ENCODE peak calls at places on chromosomes 16 and 17, in five cellular contexts. One of them, this sample, is unnamed.

GRCh38 chr16:22688930-22689329 is 125.0 kb upstream of the HS3ST2 start:
- DNase-seq in astrocyte: no peak
- DNase-seq in GM23248: no peak
- DNase-seq in MM.1S: no peak
- DNase-seq in adipocyte: no peak
- DNase-seq in this sample: no peak

GRCh38 chr17:74361613-74362391 is at the start of gene BTBD17:
- DNase-seq in MM.1S: no peak
- DNase-seq in GM23248: peak
- DNase-seq in adipocyte: peak
- DNase-seq in astrocyte: no peak
- DNase-seq in this sample: peak

GRCh38 chr17:61469949-61470348 is 17.7 kb downstream of the TBX4 start:
- DNase-seq in adipocyte: no peak
- DNase-seq in MM.1S: no peak
- DNase-seq in GM23248: no peak
- DNase-seq in astrocyte: no peak
- DNase-seq in this sample: no peak

GRCh38 chr17:82831041-82831817 is 8.6 kb downstream of the ZNF750 start:
- DNase-seq in astrocyte: no peak
- DNase-seq in adipocyte: no peak
- DNase-seq in GM23248: no peak
- DNase-seq in MM.1S: no peak
- DNase-seq in this sample: no peak

GRCh38 chr17:72943826-72944689 is 148.4 kb downstream of the SLC39A11 start:
- DNase-seq in MM.1S: no peak
- DNase-seq in astrocyte: no peak
- DNase-seq in adipocyte: no peak
- DNase-seq in GM23248: no peak
- DNase-seq in this sample: no peak

GRCh38 chr17:70906808-70907207 is 737.5 kb downstream of the KCNJ2 start:
- DNase-seq in adipocyte: no peak
- DNase-seq in astrocyte: peak
- DNase-seq in MM.1S: peak
- DNase-seq in GM23248: peak
- DNase-seq in this sample: no peak

GRCh38 chr17:6753006-6753445 is 2.8 kb upstream of the XAF1 start:
- DNase-seq in MM.1S: no peak
- DNase-seq in GM23248: peak
- DNase-seq in astrocyte: peak
- DNase-seq in adipocyte: peak
- DNase-seq in this sample: peak

GRCh38 chr17:44322236-44322895 is 2.3 kb downstream of the SLC25A39 start:
- DNase-seq in astrocyte: no peak
- DNase-seq in GM23248: no peak
- DNase-seq in MM.1S: no peak
- DNase-seq in adipocyte: no peak
- DNase-seq in this sample: no peak

GRCh38 chr16:10997485-10997884 is 53.1 kb downstream of the CLEC16A start:
- DNase-seq in GM23248: no peak
- DNase-seq in astrocyte: no peak
- DNase-seq in MM.1S: no peak
- DNase-seq in adipocyte: no peak
- DNase-seq in this sample: no peak

GRCh38 chr16:5560084-5560483 is 462.5 kb upstream of the EEF2KMT start:
- DNase-seq in adipocyte: no peak
- DNase-seq in astrocyte: no peak
- DNase-seq in MM.1S: peak
- DNase-seq in GM23248: peak
- DNase-seq in this sample: peak

GRCh38 chr16:89691986-89692569 is 5.6 kb downstream of the CDK10 start:
- DNase-seq in MM.1S: no peak
- DNase-seq in GM23248: no peak
- DNase-seq in astrocyte: no peak
- DNase-seq in adipocyte: no peak
- DNase-seq in this sample: no peak

GRCh38 chr16:54542805-54543504 is 256.4 kb upstream of the IRX3 start:
- DNase-seq in astrocyte: no peak
- DNase-seq in GM23248: no peak
- DNase-seq in adipocyte: no peak
- DNase-seq in MM.1S: no peak
- DNase-seq in this sample: no peak

GRCh38 chr17:17612085-17613022 is 20.8 kb upstream of the PEMT start:
- DNase-seq in astrocyte: no peak
- DNase-seq in MM.1S: no peak
- DNase-seq in adipocyte: no peak
- DNase-seq in GM23248: no peak
- DNase-seq in this sample: no peak

GRCh38 chr16:87297918-87298631 is 19.1 kb downstream of the C16orf95 start:
- DNase-seq in astrocyte: no peak
- DNase-seq in MM.1S: no peak
- DNase-seq in adipocyte: peak
- DNase-seq in GM23248: peak
- DNase-seq in this sample: peak

GRCh38 chr17:20095366-20096080 is 86.4 kb downstream of the SPECC1 start:
- DNase-seq in GM23248: peak
- DNase-seq in astrocyte: peak
- DNase-seq in adipocyte: peak
- DNase-seq in MM.1S: no peak
- DNase-seq in this sample: peak

GRCh38 chr17:4679652-4680051 is 24.3 kb downstream of the PELP1 start:
- DNase-seq in adipocyte: peak
- DNase-seq in MM.1S: no peak
- DNase-seq in astrocyte: peak
- DNase-seq in GM23248: peak
- DNase-seq in this sample: peak

GRCh38 chr16:3797904-3798811 is 80.8 kb upstream of the TRAP1 start:
- DNase-seq in astrocyte: no peak
- DNase-seq in adipocyte: no peak
- DNase-seq in GM23248: no peak
- DNase-seq in MM.1S: no peak
- DNase-seq in this sample: no peak

GRCh38 chr17:4557626-4558310 is 2.6 kb upstream of the MYBBP1A start:
- DNase-seq in MM.1S: no peak
- DNase-seq in astrocyte: no peak
- DNase-seq in adipocyte: no peak
- DNase-seq in GM23248: no peak
- DNase-seq in this sample: no peak

GRCh38 chr16:89883346-89884040 is 10.1 kb downstream of the TCF25 start:
- DNase-seq in adipocyte: no peak
- DNase-seq in astrocyte: no peak
- DNase-seq in GM23248: no peak
- DNase-seq in MM.1S: no peak
- DNase-seq in this sample: no peak

GRCh38 chr16:13390093-13390985 is 488.9 kb downstream of the SHISA9 start:
- DNase-seq in adipocyte: no peak
- DNase-seq in astrocyte: no peak
- DNase-seq in GM23248: no peak
- DNase-seq in MM.1S: no peak
- DNase-seq in this sample: no peak

GRCh38 chr16:65704866-65705265 is 583.0 kb upstream of the CDH11 start:
- DNase-seq in adipocyte: no peak
- DNase-seq in MM.1S: no peak
- DNase-seq in astrocyte: no peak
- DNase-seq in GM23248: peak
- DNase-seq in this sample: no peak

GRCh38 chr16:6195966-6196365 is 1098.4 kb upstream of the EEF2KMT start:
- DNase-seq in astrocyte: no peak
- DNase-seq in MM.1S: no peak
- DNase-seq in adipocyte: no peak
- DNase-seq in GM23248: no peak
- DNase-seq in this sample: no peak

GRCh38 chr16:728131-728889 is 1.4 kb downstream of the HAGHL start:
- DNase-seq in adipocyte: peak
- DNase-seq in astrocyte: peak
- DNase-seq in GM23248: peak
- DNase-seq in MM.1S: peak
- DNase-seq in this sample: peak

GRCh38 chr16:27639588-27640276 is 89.8 kb downstream of the KATNIP start:
- DNase-seq in adipocyte: peak
- DNase-seq in MM.1S: peak
- DNase-seq in astrocyte: peak
- DNase-seq in GM23248: peak
- DNase-seq in this sample: peak

GRCh38 chr16:79613009-79613408 is 12.5 kb upstream of the MAF start:
- DNase-seq in GM23248: peak
- DNase-seq in adipocyte: no peak
- DNase-seq in astrocyte: peak
- DNase-seq in MM.1S: no peak
- DNase-seq in this sample: no peak

GRCh38 chr16:27404163-27404823 is 2.3 kb downstream of the IL21R start:
- DNase-seq in GM23248: no peak
- DNase-seq in astrocyte: no peak
- DNase-seq in MM.1S: no peak
- DNase-seq in adipocyte: no peak
- DNase-seq in this sample: no peak

GRCh38 chr17:43402078-43402477 is 3.3 kb downstream of the ARL4D start:
- DNase-seq in MM.1S: no peak
- DNase-seq in GM23248: no peak
- DNase-seq in astrocyte: no peak
- DNase-seq in adipocyte: no peak
- DNase-seq in this sample: no peak

GRCh38 chr17:40323731-40324650 is 15.0 kb downstream of the RARA start:
- DNase-seq in GM23248: peak
- DNase-seq in MM.1S: peak
- DNase-seq in adipocyte: no peak
- DNase-seq in astrocyte: no peak
- DNase-seq in this sample: peak

GRCh38 chr17:56297142-56297541 is 143.9 kb downstream of the ANKFN1 start:
- DNase-seq in MM.1S: no peak
- DNase-seq in GM23248: peak
- DNase-seq in adipocyte: peak
- DNase-seq in astrocyte: peak
- DNase-seq in this sample: no peak

DNA sequence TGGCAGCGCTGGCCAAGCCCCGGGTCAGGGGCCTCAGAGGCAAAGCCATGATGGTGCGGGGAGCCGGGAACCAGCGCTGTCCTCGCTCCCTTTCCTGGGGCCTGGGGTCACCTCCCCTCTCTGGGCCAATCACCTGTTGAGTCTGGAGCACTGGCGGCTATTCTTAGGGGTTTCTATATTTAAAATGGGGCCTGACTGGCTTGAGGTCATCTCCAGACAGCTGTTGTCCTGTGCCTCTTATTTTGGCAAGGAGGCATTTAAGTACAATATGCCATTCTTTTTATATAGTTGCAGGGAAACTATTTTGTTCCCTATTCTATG is at the start of gene COX6A2:
- DNase-seq in GM23248: no peak
- DNase-seq in MM.1S: no peak
- DNase-seq in astrocyte: no peak
- DNase-seq in adipocyte: no peak
- DNase-seq in this sample: no peak
- H3K4me3 ChIP-seq in GM23248: peak
- H3K4me3 ChIP-seq in MM.1S: no peak
- H3K4me3 ChIP-seq in astrocyte: no peak
- H3K4me3 ChIP-seq in adipocyte: peak
- H3K4me3 ChIP-seq in this sample: no peak

DNA sequence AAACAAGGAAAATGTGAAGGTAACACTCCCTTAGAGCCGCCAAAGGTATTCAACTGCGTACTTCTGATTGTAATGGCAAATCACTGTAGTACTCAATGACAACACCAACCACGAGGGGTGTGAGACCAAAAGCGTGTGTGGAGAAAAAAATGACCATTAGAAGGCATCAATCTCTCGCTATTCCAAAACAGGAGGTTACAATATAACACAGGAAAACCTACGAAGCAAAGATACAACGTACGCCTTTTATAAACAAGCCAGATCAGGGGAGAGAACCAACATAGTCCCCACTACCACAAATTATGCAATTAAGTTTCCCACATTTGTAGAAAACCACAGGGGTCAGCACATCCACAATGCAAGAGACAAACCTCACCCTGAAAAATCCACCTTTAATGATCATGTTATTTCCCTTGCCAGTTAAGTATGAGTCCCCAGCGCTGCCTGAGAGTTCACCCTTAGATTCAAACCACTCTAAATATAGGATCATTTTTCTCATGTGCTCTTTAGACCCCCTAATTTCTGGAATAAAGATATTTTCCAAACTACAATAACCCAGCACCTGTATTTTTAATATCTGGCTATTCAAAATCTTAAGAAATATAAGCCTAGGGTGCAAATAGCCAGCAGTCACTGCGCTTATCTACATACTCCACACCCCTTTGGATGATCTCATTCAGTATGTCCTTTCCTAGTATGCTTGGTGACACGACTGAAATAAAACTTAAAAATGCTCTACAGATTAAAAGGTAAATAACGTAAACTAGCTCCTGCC is 12.4 kb downstream of the TEX14 start:
- DNase-seq in astrocyte: peak
- DNase-seq in MM.1S: no peak
- DNase-seq in adipocyte: no peak
- DNase-seq in GM23248: no peak
- DNase-seq in this sample: peak
- H3K9ac ChIP-seq in astrocyte: peak
- H3K9ac ChIP-seq in MM.1S: no peak
- H3K9ac ChIP-seq in adipocyte: no peak
- H3K9ac ChIP-seq in GM23248: no peak
- H3K9ac ChIP-seq in this sample: peak

GRCh38 chr17:76386966-76387765 is 2.8 kb downstream of the SPHK1 start:
- DNase-seq in adipocyte: no peak
- DNase-seq in MM.1S: no peak
- DNase-seq in GM23248: no peak
- DNase-seq in astrocyte: no peak
- DNase-seq in this sample: no peak
- H3K4me3 ChIP-seq in adipocyte: peak
- H3K4me3 ChIP-seq in MM.1S: no peak
- H3K4me3 ChIP-seq in GM23248: peak
- H3K4me3 ChIP-seq in astrocyte: peak
- H3K4me3 ChIP-seq in this sample: no peak

DNA sequence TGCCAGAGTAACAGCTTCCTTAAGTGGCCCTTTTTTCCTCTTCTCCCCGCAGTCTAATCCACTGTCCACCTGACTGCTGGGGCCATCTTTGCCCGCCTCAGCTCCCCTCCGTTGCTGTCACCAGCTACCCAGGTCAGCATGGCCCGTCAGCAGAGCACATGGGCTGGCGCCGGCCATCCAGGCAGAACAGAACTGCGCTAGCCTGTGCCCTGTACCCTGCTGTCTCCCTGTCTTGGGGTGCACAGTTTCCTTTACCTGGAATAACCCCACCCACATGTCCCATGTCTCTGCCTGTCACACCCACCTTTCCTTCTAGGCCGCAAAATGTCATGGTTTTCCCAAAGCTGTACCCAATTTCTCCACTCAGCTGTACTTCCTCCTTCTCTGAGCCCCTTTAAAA is 55.7 kb downstream of the GNAO1 start:
- DNase-seq in MM.1S: no peak
- DNase-seq in astrocyte: no peak
- DNase-seq in GM23248: no peak
- DNase-seq in adipocyte: no peak
- DNase-seq in this sample: no peak
- H3K9ac ChIP-seq in MM.1S: no peak
- H3K9ac ChIP-seq in astrocyte: no peak
- H3K9ac ChIP-seq in GM23248: no peak
- H3K9ac ChIP-seq in adipocyte: no peak
- H3K9ac ChIP-seq in this sample: no peak

This sample was measured in PC-3.